ENCODE peak calls at places on chromosome 2, in five cellular contexts. X, G, L, B and V are unnamed samples.

GRCh38 chr2:134628453-134628852 is 90.3 kb downstream of the TMEM163 start:
- DNase-seq in X (no peak), G (no peak), L (no peak), B (no peak), V (no peak)

GRCh38 chr2:27888790-27889189 is 1.4 kb downstream of the RBKS start:
- DNase-seq in X (no peak), G (no peak), L (no peak), B (no peak), V (no peak)

GRCh38 chr2:100242891-100243670 is 79.2 kb downstream of the LONRF2 start:
- DNase-seq in X (peak; percentile 84), G (peak; percentile 78), L (peak; percentile 62), B (peak; percentile 43), V (no peak)

GRCh38 chr2:69801745-69802144 is 27.7 kb upstream of the GMCL1 start:
- DNase-seq in X (no peak), G (no peak), L (no peak), B (no peak), V (no peak)

GRCh38 chr2:100260712-100261620 is 61.3 kb downstream of the LONRF2 start:
- DNase-seq in X (peak; percentile 82), G (peak; percentile 81), L (peak; percentile 85), B (peak; percentile 60), V (no peak)

GRCh38 chr2:74532222-74532621 is 2.5 kb downstream of the HTRA2 start:
- DNase-seq in X (no peak), G (no peak), L (peak; percentile 76), B (peak; percentile 55), V (no peak)

GRCh38 chr2:127569274-127570065 is 34.0 kb downstream of the MYO7B start:
- DNase-seq in X (peak; percentile 59), G (peak; percentile 85), L (peak; percentile 69), B (no peak), V (peak; percentile 43)

GRCh38 chr2:212998629-212999359 is 152.6 kb downstream of the IKZF2 start:
- DNase-seq in X (no peak), G (no peak), L (peak; percentile 52), B (no peak), V (no peak)

GRCh38 chr2:100744589-100744988 is 75.3 kb upstream of the NPAS2 start:
- DNase-seq in X (no peak), G (no peak), L (peak; percentile 44), B (no peak), V (no peak)

GRCh38 chr2:170530284-170530745 is 184.8 kb upstream of the SP5 start:
- DNase-seq in X (peak; percentile 96), G (peak; percentile 70), L (peak; percentile 84), B (peak; percentile 8), V (no peak)

GRCh38 chr2:131063501-131064283 is 29.6 kb downstream of the FAM168B start:
- DNase-seq in X (no peak), G (no peak), L (no peak), B (no peak), V (no peak)

GRCh38 chr2:76613330-76613729 is 902.6 kb upstream of the GCFC2 start:
- DNase-seq in X (no peak), G (no peak), L (no peak), B (no peak), V (no peak)

GRCh38 chr2:128533101-128533500 is 214.4 kb upstream of the HS6ST1 start:
- DNase-seq in X (no peak), G (no peak), L (no peak), B (no peak), V (no peak)

GRCh38 chr2:7286120-7286519 is 368.9 kb downstream of the RNF144A start:
- DNase-seq in X (no peak), G (no peak), L (no peak), B (no peak), V (no peak)

GRCh38 chr2:120737802-120738516 is 2.3 kb downstream of the GLI2 start:
- DNase-seq in X (no peak), G (no peak), L (no peak), B (no peak), V (no peak)

GRCh38 chr2:205858781-205859478 is 176.6 kb downstream of the NRP2 start:
- DNase-seq in X (peak; percentile 68), G (no peak), L (peak; percentile 52), B (no peak), V (no peak)

GRCh38 chr2:144131042-144131441 is 388.9 kb downstream of the ZEB2 start:
- DNase-seq in X (no peak), G (no peak), L (peak; percentile 72), B (no peak), V (no peak)

GRCh38 chr2:9800639-9800974 is 42.7 kb upstream of the TAF1B start:
- DNase-seq in X (no peak), G (no peak), L (no peak), B (no peak), V (no peak)
- H3K27ac ChIP-seq in X (no peak overlapping the region), G (no peak overlapping the region), L (peak overlapping the region; percentile 20), B (peak overlapping the region; percentile 87), V (peak overlapping the region; percentile 100)

GRCh38 chr2:43326116-43326825 is 99.9 kb upstream of the ZFP36L2 start:
- DNase-seq in X (no peak), G (no peak), L (no peak), B (no peak), V (peak; percentile 20)
- H3K27ac ChIP-seq in X (peak overlapping the region; percentile 82), G (peak overlapping the region; percentile 53), L (no peak overlapping the region), B (no peak overlapping the region), V (no peak overlapping the region)

DNA sequence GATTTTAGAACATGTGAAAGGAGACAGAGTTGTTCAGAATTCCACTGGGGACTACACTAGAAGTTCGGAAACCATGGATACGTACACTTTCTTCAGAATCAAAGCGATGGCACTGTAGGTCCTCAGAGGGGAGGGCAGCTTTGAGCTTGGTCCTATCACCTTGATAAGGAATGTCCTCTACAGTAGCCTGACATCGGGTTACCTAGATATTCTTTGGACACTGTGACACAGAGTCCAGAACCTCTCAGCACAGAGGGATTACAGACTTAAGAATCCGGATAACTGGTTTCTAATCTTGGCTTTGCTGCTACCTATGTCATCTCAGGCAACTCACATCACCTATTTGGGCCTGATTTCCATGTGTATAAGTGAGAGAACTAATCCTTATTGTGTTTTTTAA is 14.0 kb downstream of the LBH start:
- DNase-seq in X (no peak), G (no peak), L (no peak), B (no peak), V (no peak)
- H3K27ac ChIP-seq in X (no peak overlapping the region), G (no peak overlapping the region), L (no peak overlapping the region), B (no peak overlapping the region), V (no peak overlapping the region)

GRCh38 chr2:19219060-19219459 is 139.4 kb downstream of the OSR1 start:
- DNase-seq in X (no peak), G (no peak), L (no peak), B (no peak), V (no peak)
- H3K27ac ChIP-seq in X (no peak overlapping the region), G (no peak overlapping the region), L (no peak overlapping the region), B (no peak overlapping the region), V (no peak overlapping the region)

GRCh38 chr2:237612527-237613357 is 14.6 kb upstream of the LRRFIP1 start:
- DNase-seq in X (no peak), G (no peak), L (no peak), B (no peak), V (no peak)

GRCh38 chr2:237615631-237616249 is 11.6 kb upstream of the LRRFIP1 start:
- DNase-seq in X (no peak), G (no peak), L (no peak), B (no peak), V (no peak)

GRCh38 chr2:237614151-237614720 is 13.2 kb upstream of the LRRFIP1 start:
- DNase-seq in X (no peak), G (no peak), L (no peak), B (no peak), V (no peak)

GRCh38 chr2:237616373-237617304 is 10.7 kb upstream of the LRRFIP1 start:
- DNase-seq in X (no peak), G (no peak), L (peak; percentile 94), B (no peak), V (no peak)

DNA sequence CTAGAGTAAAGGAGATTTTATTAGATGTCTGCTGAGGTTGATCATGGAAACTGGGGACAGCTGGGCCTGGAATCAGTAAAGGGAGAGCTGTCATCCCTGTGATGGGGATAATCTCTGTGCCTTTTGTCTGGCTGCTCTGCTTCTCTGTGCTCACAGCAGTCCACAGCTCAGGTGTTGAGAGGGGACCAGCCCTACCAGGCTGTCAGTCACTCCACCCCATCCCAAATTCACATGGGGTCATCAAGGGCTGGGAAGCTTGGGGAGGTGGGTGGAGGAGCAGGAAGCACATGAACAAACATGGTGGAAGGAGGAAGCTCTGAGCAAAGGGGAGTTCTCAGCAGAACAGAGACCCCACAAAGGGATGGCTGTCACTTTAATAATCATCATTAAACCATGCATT is 13.7 kb upstream of the LRRFIP1 start:
- DNase-seq in X (no peak), G (no peak), L (no peak), B (no peak), V (no peak)
- H3K27ac ChIP-seq in X (no peak overlapping the region), G (peak overlapping the region; percentile 86), L (no peak overlapping the region), B (peak overlapping the region; percentile 53), V (no peak overlapping the region)